ENCODE peak calls at places on chromosomes 5 and 9, in five cellular contexts. L is GM03348, B is dermis microvascular lymphatic vessel endothelial cell, X is substantia nigra, N is C1 segment of cervical spinal cord. W is an unnamed sample.

GRCh38 chr5:168851902-168852321 is 272.7 kb upstream of the PANK3 start:
- DNase-seq in B (no peak), X (no peak), N (no peak), L (no peak), W (no peak)

GRCh38 chr9:36074870-36075532 is 38.3 kb downstream of the RECK start:
- DNase-seq in B (peak), X (no peak), L (peak), N (peak), W (no peak)

GRCh38 chr5:73540192-73540591 is 25.2 kb downstream of the ANKRA2 start:
- DNase-seq in N (no peak), X (no peak), L (peak), B (peak), W (no peak)

GRCh38 chr5:134245101-134245604 is 19.3 kb upstream of the PPP2CA start:
- DNase-seq in B (peak), X (no peak), L (peak), N (no peak), W (no peak)

GRCh38 chr5:80229902-80230255 is 26.0 kb downstream of the SERINC5 start:
- DNase-seq in X (no peak), N (no peak), B (no peak), L (no peak), W (no peak)

GRCh38 chr5:78360674-78361225 is 333 bp downstream of the SCAMP1 start:
- DNase-seq in L (peak), X (peak), B (no peak), N (peak), W (peak)

GRCh38 chr9:800561-800960 is 40.9 kb upstream of the DMRT1 start:
- DNase-seq in X (no peak), L (no peak), N (no peak), B (peak), W (no peak)

GRCh38 chr9:131837316-131837715 is 97.4 kb upstream of the RAPGEF1 start:
- DNase-seq in X (no peak), L (no peak), N (no peak), B (no peak), W (no peak)

GRCh38 chr5:162221884-162222283 is 154.3 kb downstream of the GABRG2 start:
- DNase-seq in B (no peak), N (no peak), X (no peak), L (no peak), W (no peak)

GRCh38 chr5:174527936-174528557 is 196.3 kb upstream of the MSX2 start:
- DNase-seq in X (no peak), N (no peak), B (no peak), L (no peak), W (no peak)

GRCh38 chr9:73132034-73132776 is 19.5 kb upstream of the ANXA1 start:
- DNase-seq in B (peak), L (peak), N (peak), X (no peak), W (peak)